ENCODE peak calls at places on chromosomes 5 and 9, in seven cellular contexts. H is HS-5; D is PC-9; L is AG04450; R is activated naive CD4-positive, alpha-beta T cell treated with anti-CD3 and anti-CD28 coated beads, Interleukin-2, amount 50 U/mL, for 72 hours; K is progenitor cell of endocrine pancreas; Z is activated gamma-delta T cell treated with anti-CD3 and anti-CD28 coated beads, Interleukin-2, amount 50 U/mL, for 16 hours. S is an unnamed sample.

GRCh38 chr9:91682806-91683205 is 259.2 kb upstream of the NFIL3 start:
- DNase-seq in L (no peak), K (no peak), H (no peak), Z (no peak), R (no peak), D (no peak), S (no peak)

GRCh38 chr9:110911659-110912473 is 126.4 kb downstream of the LPAR1 start:
- DNase-seq in D (no peak), Z (no peak), K (no peak), R (no peak), H (peak; percentile 91), L (no peak), S (peak; percentile 61)

GRCh38 chr9:22446589-22446949 is at the start of gene DMRTA1:
- DNase-seq in K (peak; percentile 62), R (peak; percentile 6), Z (no peak), L (no peak), D (peak; percentile 79), H (peak; percentile 43), S (peak; percentile 59)

GRCh38 chr9:16434522-16434921 is 435.9 kb downstream of the BNC2 start:
- DNase-seq in K (no peak), D (no peak), L (no peak), H (peak; percentile 67), R (no peak), Z (no peak), S (no peak)

GRCh38 chr5:109759304-109759703 is 69.6 kb downstream of the MAN2A1 start:
- DNase-seq in L (no peak), R (no peak), D (no peak), Z (no peak), K (no peak), H (peak; percentile 18), S (no peak)

GRCh38 chr9:37209431-37210386 is 89.3 kb downstream of the ZCCHC7 start:
- DNase-seq in H (no peak), K (no peak), Z (no peak), D (no peak), R (no peak), L (no peak), S (no peak)

GRCh38 chr5:62316110-62316509 is 10.1 kb downstream of the KIF2A start:
- DNase-seq in H (no peak), K (no peak), D (no peak), Z (no peak), R (no peak), L (no peak), S (no peak)

GRCh38 chr9:109182940-109183798 is 16.1 kb upstream of the FRRS1L start:
- DNase-seq in L (no peak), Z (no peak), R (peak; percentile 17), D (peak; percentile 47), H (no peak), K (no peak), S (no peak)

GRCh38 chr5:38506302-38506701 is 50.1 kb downstream of the LIFR start:
- DNase-seq in R (no peak), K (no peak), H (no peak), Z (no peak), L (no peak), D (no peak), S (no peak)

GRCh38 chr9:6195714-6196360 is 19.8 kb upstream of the IL33 start:
- DNase-seq in K (no peak), Z (no peak), H (no peak), R (no peak), D (no peak), L (no peak), S (no peak)

GRCh38 chr5:34011521-34011920 is 3.7 kb upstream of the AMACR start:
- DNase-seq in H (no peak), R (no peak), K (no peak), Z (no peak), L (no peak), D (no peak), S (no peak)

GRCh38 chr9:127388037-127388855 is 8.7 kb upstream of the SLC2A8 start:
- DNase-seq in D (peak; percentile 81), K (no peak), Z (peak; percentile 71), L (peak; percentile 93), R (peak; percentile 87), H (peak; percentile 93), S (peak; percentile 75)

GRCh38 chr9:2321523-2322148 is 300.0 kb upstream of the VLDLR start:
- DNase-seq in R (no peak), D (no peak), K (no peak), L (no peak), H (no peak), Z (no peak), S (no peak)

GRCh38 chr5:149127394-149127955 is 13.8 kb upstream of the ABLIM3 start:
- DNase-seq in D (no peak), H (no peak), Z (no peak), K (no peak), L (no peak), R (no peak), S (no peak)

GRCh38 chr5:72525816-72526215 is 18.6 kb upstream of the ZNF366 start:
- DNase-seq in K (no peak), Z (no peak), R (no peak), H (peak; percentile 45), L (peak; percentile 41), D (peak; percentile 33), S (peak; percentile 26)

GRCh38 chr5:175321927-175322532 is 122.0 kb downstream of the DRD1 start:
- DNase-seq in H (no peak), R (peak; percentile 38), D (peak; percentile 14), L (no peak), K (peak; percentile 51), Z (no peak), S (no peak)

GRCh38 chr5:67354051-67354450 is 157.5 kb upstream of the CD180 start:
- DNase-seq in Z (no peak), D (no peak), K (no peak), R (no peak), H (no peak), L (no peak), S (no peak)

GRCh38 chr9:87447547-87448432 is 49.9 kb upstream of the DAPK1 start:
- DNase-seq in R (no peak), K (no peak), H (no peak), Z (no peak), L (no peak), D (no peak), S (no peak)

GRCh38 chr5:65846102-65846501 is 80.3 kb upstream of the ERBIN start:
- DNase-seq in H (no peak), L (no peak), R (no peak), K (no peak), D (no peak), Z (no peak), S (no peak)

GRCh38 chr5:16685069-16685468 is 68.3 kb upstream of the RETREG1 start:
- DNase-seq in Z (no peak), R (no peak), H (no peak), K (no peak), L (no peak), D (no peak), S (no peak)

GRCh38 chr9:77763566-77763965 is 115.4 kb upstream of the GNA14 start:
- DNase-seq in Z (no peak), R (no peak), D (no peak), H (no peak), K (no peak), L (no peak), S (no peak)

GRCh38 chr5:88729476-88730182 is 153.4 kb downstream of the MEF2C start:
- DNase-seq in Z (peak; percentile 28), K (peak; percentile 28), R (peak; percentile 36), H (peak; percentile 67), D (peak; percentile 54), L (peak; percentile 59), S (peak; percentile 36)

GRCh38 chr9:32783168-32783891 is at the start of gene TMEM215:
- DNase-seq in Z (no peak), R (no peak), H (no peak), D (peak; percentile 14), K (peak; percentile 51), L (no peak), S (no peak)

GRCh38 chr5:148542812-148543211 is 111.5 kb downstream of the HTR4 start:
- DNase-seq in H (peak; percentile 74), R (no peak), D (no peak), L (no peak), Z (no peak), K (no peak), S (no peak)

GRCh38 chr9:33263936-33264472 is 504 bp downstream of the BAG1 start:
- DNase-seq in H (no peak), L (no peak), D (no peak), R (no peak), K (peak; percentile 25), Z (no peak), S (no peak)

GRCh38 chr9:18999173-18999785 is 33.7 kb downstream of the SAXO1 start:
- DNase-seq in H (no peak), K (no peak), Z (no peak), D (no peak), L (no peak), R (no peak), S (no peak)

GRCh38 chr5:74442466-74442865 is 198.1 kb downstream of the ENC1 start:
- DNase-seq in K (no peak), Z (no peak), L (no peak), R (no peak), D (no peak), H (no peak), S (no peak)

GRCh38 chr9:135035781-135036760 is 51.4 kb upstream of the OLFM1 start:
- DNase-seq in L (no peak), H (no peak), Z (no peak), D (no peak), R (no peak), K (no peak), S (no peak)

GRCh38 chr5:181008136-181008535 is 19.5 kb downstream of the BTNL3 start:
- DNase-seq in K (no peak), Z (no peak), L (no peak), R (no peak), D (no peak), H (no peak), S (no peak)

GRCh38 chr9:116187570-116188170 is 34.1 kb downstream of the PAPPA start:
- DNase-seq in L (no peak), Z (no peak), K (no peak), H (no peak), R (no peak), D (no peak), S (no peak)

GRCh38 chr5:169100735-169101075 is 200.2 kb downstream of the SLIT3 start:
- DNase-seq in Z (no peak), D (no peak), R (no peak), L (no peak), H (peak; percentile 30), K (no peak), S (no peak)

GRCh38 chr5:132260714-132261615 is 3.5 kb downstream of the PDLIM4 start:
- DNase-seq in K (no peak), D (peak; percentile 76), H (no peak), L (peak; percentile 56), Z (peak; percentile 47), R (peak; percentile 40), S (peak; percentile 75)

GRCh38 chr5:1908931-1909330 is 26.2 kb upstream of the IRX4 start:
- DNase-seq in R (no peak), Z (no peak), D (no peak), K (no peak), H (no peak), L (no peak), S (no peak)

GRCh38 chr9:93911871-93912554 is 43.1 kb downstream of the BARX1 start:
- DNase-seq in K (no peak), D (no peak), L (no peak), R (no peak), Z (no peak), H (no peak), S (no peak)

GRCh38 chr9:133580416-133580738 is 28.8 kb downstream of the FAM163B start:
- DNase-seq in K (no peak), H (no peak), R (no peak), L (no peak), D (no peak), Z (no peak), S (no peak)

GRCh38 chr9:12916037-12916436 is 141.2 kb downstream of the LURAP1L start:
- DNase-seq in D (no peak), L (no peak), H (no peak), Z (no peak), R (no peak), K (no peak), S (no peak)

S was measured in tibial nerve.